ENCODE peak calls at places on chromosomes 3 and 15, in ten cellular contexts. L is endothelial cell of umbilical vein, P is HepG2, G is vagina, H is breast epithelium, N is K562, Z is HCT116, E is ovary, R is lower leg skin, T is Peyer's patch. D is an unnamed sample.

GRCh38 chr15:60408438-60409105 is 10.8 kb upstream of the ANXA2 start:
- DNase-seq in N (no peak), R (no peak), Z (no peak), P (peak), E (no peak), T (no peak), H (no peak), L (peak), G (no peak), D (no peak)

GRCh38 chr3:123798540-123798939 is 85.6 kb downstream of the MYLK start:
- DNase-seq in R (no peak), P (no peak), L (no peak), T (no peak), G (no peak), Z (no peak), N (no peak), E (no peak), H (no peak), D (no peak)

GRCh38 chr15:95284933-95285401 is 1045.5 kb upstream of the NR2F2 start:
- DNase-seq in Z (no peak), T (no peak), R (no peak), G (no peak), N (peak), E (peak), L (peak), H (no peak), P (no peak), D (no peak)

GRCh38 chr3:117995795-117996194 is 1038.9 kb downstream of the IGSF11 start:
- DNase-seq in G (no peak), E (no peak), N (no peak), H (no peak), T (no peak), R (no peak), L (no peak), Z (no peak), P (no peak), D (no peak)

GRCh38 chr15:26235148-26235769 is 372.1 kb upstream of the ATP10A start:
- DNase-seq in H (no peak), N (no peak), G (no peak), T (no peak), E (no peak), L (no peak), P (no peak), Z (no peak), R (peak), D (no peak)

GRCh38 chr15:63210151-63211051 is 21.0 kb downstream of the RAB8B start:
- DNase-seq in R (no peak), E (no peak), G (no peak), Z (no peak), T (no peak), L (no peak), N (no peak), H (no peak), P (peak), D (no peak)

GRCh38 chr3:149004622-149005021 is 13.3 kb downstream of the GYG1 start:
- DNase-seq in L (no peak), T (no peak), H (no peak), R (no peak), N (no peak), G (no peak), E (no peak), Z (no peak), P (no peak), D (no peak)

GRCh38 chr3:127959873-127960272 is 44.8 kb downstream of the KBTBD12 start:
- DNase-seq in R (no peak), G (no peak), N (peak), T (no peak), H (no peak), L (peak), P (peak), Z (no peak), E (no peak), D (no peak)

GRCh38 chr3:64687781-64688515 is at the start of gene ADAMTS9:
- DNase-seq in Z (no peak), R (peak), L (peak), N (no peak), E (peak), H (peak), G (peak), T (no peak), P (no peak), D (no peak)

GRCh38 chr15:100733088-100733487 is 130.7 kb downstream of the ASB7 start:
- DNase-seq in H (peak), Z (no peak), E (no peak), G (no peak), L (no peak), N (no peak), T (no peak), P (no peak), R (peak), D (no peak)

GRCh38 chr3:24933401-24933800 is 438.8 kb upstream of the THRB start:
- DNase-seq in L (no peak), N (no peak), G (no peak), E (no peak), R (no peak), H (no peak), T (no peak), Z (no peak), P (no peak), D (no peak)

GRCh38 chr3:167350245-167350862 is 29.7 kb downstream of the ZBBX start:
- DNase-seq in G (no peak), Z (peak), N (peak), H (no peak), P (peak), T (no peak), R (no peak), E (no peak), L (peak), D (peak)

GRCh38 chr3:88828466-88828865 is 279.0 kb upstream of the EPHA3 start:
- DNase-seq in G (no peak), L (no peak), Z (no peak), R (no peak), N (no peak), P (no peak), H (no peak), T (no peak), E (no peak), D (no peak)

GRCh38 chr3:62070891-62071290 is 302.5 kb downstream of the FEZF2 start:
- DNase-seq in L (no peak), P (no peak), E (no peak), T (no peak), R (no peak), N (no peak), H (no peak), G (no peak), Z (no peak), D (no peak)

GRCh38 chr3:124787490-124788195 is 57.4 kb downstream of the UMPS start:
- DNase-seq in L (no peak), P (no peak), T (no peak), Z (no peak), G (no peak), E (no peak), H (no peak), N (no peak), R (no peak), D (no peak)

GRCh38 chr15:40902605-40903561 is 8.6 kb downstream of the VPS18 start:
- DNase-seq in N (no peak), T (no peak), G (no peak), R (peak), Z (no peak), L (no peak), P (no peak), E (no peak), H (peak), D (no peak)

GRCh38 chr3:28726840-28727239 is 378.2 kb upstream of the AZI2 start:
- DNase-seq in N (no peak), G (no peak), L (peak), R (no peak), T (no peak), Z (peak), E (no peak), P (peak), H (no peak), D (peak)

GRCh38 chr15:31768055-31768454 is 262.3 kb upstream of the CHRNA7 start:
- DNase-seq in L (no peak), T (no peak), H (no peak), G (no peak), R (no peak), P (no peak), N (no peak), E (no peak), Z (no peak), D (no peak)

GRCh38 chr3:151135548-151136337 is 50.3 kb downstream of the MED12L start:
- DNase-seq in L (no peak), N (peak), P (no peak), E (no peak), T (no peak), H (no peak), G (no peak), R (no peak), Z (no peak), D (no peak)

GRCh38 chr3:72338942-72339749 is 509.1 kb downstream of the SHQ1 start:
- DNase-seq in N (peak), Z (peak), L (peak), H (peak), T (no peak), E (no peak), P (peak), G (no peak), R (peak), D (peak)

GRCh38 chr3:186394566-186395217 is 32.7 kb upstream of the DGKG start:
- DNase-seq in E (no peak), N (no peak), T (no peak), H (no peak), R (no peak), L (no peak), P (no peak), Z (no peak), G (no peak), D (no peak)

GRCh38 chr15:64009798-64010241 is 36.5 kb downstream of the DAPK2 start:
- DNase-seq in Z (no peak), H (no peak), L (no peak), N (no peak), R (no peak), P (no peak), T (peak), E (no peak), G (no peak), D (peak)

GRCh38 chr3:57752307-57752706 is 3.8 kb upstream of the SLMAP start:
- DNase-seq in G (no peak), Z (peak), N (no peak), L (peak), T (no peak), H (peak), P (no peak), E (no peak), R (no peak), D (peak)

GRCh38 chr3:23324745-23325144 is 121.6 kb downstream of the UBE2E2 start:
- DNase-seq in P (no peak), T (no peak), L (peak), N (no peak), R (no peak), H (no peak), Z (no peak), G (no peak), E (no peak), D (no peak)

GRCh38 chr3:88180398-88180999 is 30.7 kb downstream of the C3orf38 start:
- DNase-seq in T (no peak), P (no peak), R (no peak), N (peak), H (no peak), Z (peak), G (no peak), L (peak), E (no peak), D (no peak)

GRCh38 chr3:99410789-99411311 is 227.5 kb upstream of the COL8A1 start:
- DNase-seq in P (no peak), Z (no peak), H (no peak), G (no peak), T (no peak), L (peak), N (no peak), E (no peak), R (no peak), D (no peak)

GRCh38 chr3:8756671-8757070 is 12.7 kb downstream of the OXTR start:
- DNase-seq in R (no peak), H (no peak), N (no peak), Z (no peak), T (no peak), L (no peak), E (no peak), P (no peak), G (no peak), D (no peak)

GRCh38 chr3:156674046-156674910 is at the start of gene TIPARP:
- DNase-seq in Z (peak), E (peak), T (peak), N (peak), G (peak), L (peak), R (peak), H (peak), P (peak), D (peak)
- TF ChIP-seq POLR2A in Z (peak), E (peak), T (peak), N (peak), G (peak), L (peak), R (no peak), H (peak), P (peak), D (peak)

GRCh38 chr3:185282696-185283373 is 29.0 kb upstream of the EHHADH start:
- DNase-seq in R (peak), T (peak), L (peak), E (peak), P (peak), H (peak), Z (peak), G (peak), N (no peak), D (peak)
- TF ChIP-seq POLR2A in R (no peak), T (peak), L (peak), E (peak), P (peak), H (no peak), Z (peak), G (no peak), N (no peak), D (peak)

GRCh38 chr3:194489736-194490612 is 3.2 kb upstream of the ATP13A3 start:
- DNase-seq in H (no peak), P (no peak), E (no peak), Z (no peak), G (no peak), T (peak), N (peak), R (no peak), L (peak), D (peak)
- TF ChIP-seq POLR2A in H (no peak), P (no peak), E (no peak), Z (no peak), G (no peak), T (no peak), N (no peak), R (no peak), L (no peak), D (no peak)

DNA sequence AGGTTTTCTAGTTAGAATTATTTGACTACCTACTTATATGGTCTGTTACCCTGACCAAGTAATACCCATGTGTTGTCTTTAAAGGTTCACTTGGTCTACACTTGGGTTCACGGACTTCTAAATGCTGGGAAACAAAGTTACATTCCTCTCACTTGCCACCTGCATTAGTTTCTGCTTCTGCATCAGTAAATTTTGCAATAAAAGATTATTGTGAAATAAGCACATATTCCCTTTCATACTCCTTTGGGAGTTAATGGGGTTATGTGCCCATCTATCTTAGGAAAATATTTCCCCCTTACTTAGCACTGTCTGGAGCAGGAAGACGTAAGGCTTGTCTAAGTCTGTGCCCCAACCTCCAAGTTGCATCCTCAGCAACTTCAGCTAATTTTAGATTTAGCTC is 160.7 kb downstream of the FRMD5 start:
- DNase-seq in E (no peak), P (no peak), G (no peak), L (no peak), T (no peak), R (no peak), N (no peak), Z (no peak), H (no peak), D (no peak)
- TF ChIP-seq POLR2A in E (no peak), P (no peak), G (no peak), L (no peak), T (no peak), R (no peak), N (no peak), Z (no peak), H (no peak), D (no peak)

DNA sequence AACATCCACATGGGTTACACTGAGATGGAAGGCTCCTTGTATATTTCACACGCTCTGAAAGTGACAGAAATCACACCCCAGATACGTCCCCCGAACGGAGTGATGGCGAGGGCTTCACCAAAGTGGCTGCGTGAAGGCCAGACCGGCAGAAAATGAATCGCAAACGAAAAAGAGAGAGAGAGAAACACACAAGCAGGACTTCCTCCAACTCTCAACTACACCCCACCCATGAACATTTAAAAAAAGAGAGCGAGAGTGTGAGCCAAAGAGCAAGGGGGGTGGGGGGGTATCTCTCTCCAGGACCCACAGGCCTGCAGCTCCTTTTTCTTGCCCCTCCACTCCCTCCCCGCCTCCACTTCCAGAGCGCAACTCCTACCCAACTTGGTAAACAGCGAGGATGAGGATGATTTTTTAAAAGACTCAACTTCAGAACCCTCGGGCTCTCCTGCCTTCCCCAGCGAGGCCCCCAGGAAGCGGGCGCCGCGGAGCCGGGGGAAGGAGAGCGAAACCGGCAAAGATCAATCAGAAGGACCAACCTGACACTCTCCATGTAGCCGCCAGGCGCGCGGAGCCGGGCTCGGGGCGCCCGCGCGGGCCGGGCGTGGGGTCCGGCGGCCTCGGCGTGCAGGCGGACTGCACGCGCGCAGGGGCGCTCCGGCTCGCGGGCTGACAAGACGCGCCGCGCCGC is 519.1 kb downstream of the FOXP1 start:
- DNase-seq in R (no peak), E (no peak), L (peak), P (peak), G (no peak), Z (no peak), H (peak), T (peak), N (peak), D (peak)
- TF ChIP-seq POLR2A in R (no peak), E (peak), L (peak), P (peak), G (no peak), Z (no peak), H (no peak), T (peak), N (no peak), D (peak)

DNA sequence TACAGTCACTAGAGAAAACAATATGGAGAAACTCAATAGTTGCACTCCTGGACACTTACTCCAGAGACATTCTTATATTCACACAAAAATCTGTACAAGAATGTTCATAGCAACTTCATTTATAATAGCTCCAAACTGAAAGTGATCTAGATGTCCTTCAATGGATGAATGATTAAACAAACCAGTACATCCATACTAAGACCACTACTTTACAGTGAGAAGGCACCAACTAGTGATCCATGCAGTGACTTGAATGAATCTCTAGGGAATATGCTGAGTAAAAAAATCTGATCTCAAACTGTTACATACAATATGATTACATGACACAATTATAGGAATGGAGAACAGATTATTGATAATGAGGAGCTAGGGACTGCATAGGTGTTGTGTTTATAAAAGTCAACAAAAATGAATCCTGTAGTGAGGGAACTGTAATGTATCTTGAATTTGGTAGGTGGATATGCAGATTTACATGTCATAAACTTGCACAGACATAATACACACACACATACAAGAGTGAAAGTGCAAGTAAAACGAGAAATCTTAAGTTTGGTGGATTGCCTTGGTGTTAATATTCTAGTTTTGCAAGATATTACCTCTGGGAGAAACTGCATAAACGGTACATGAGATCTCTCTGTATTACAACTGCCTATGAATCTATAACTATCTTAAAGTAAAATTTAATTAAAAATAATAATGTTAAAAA is 85.7 kb downstream of the SPATA16 start:
- DNase-seq in N (no peak), R (no peak), L (no peak), E (no peak), G (no peak), Z (no peak), P (no peak), T (no peak), H (no peak), D (no peak)
- TF ChIP-seq POLR2A in N (no peak), R (no peak), L (no peak), E (no peak), G (no peak), Z (no peak), P (no peak), T (no peak), H (no peak), D (no peak)

DNA sequence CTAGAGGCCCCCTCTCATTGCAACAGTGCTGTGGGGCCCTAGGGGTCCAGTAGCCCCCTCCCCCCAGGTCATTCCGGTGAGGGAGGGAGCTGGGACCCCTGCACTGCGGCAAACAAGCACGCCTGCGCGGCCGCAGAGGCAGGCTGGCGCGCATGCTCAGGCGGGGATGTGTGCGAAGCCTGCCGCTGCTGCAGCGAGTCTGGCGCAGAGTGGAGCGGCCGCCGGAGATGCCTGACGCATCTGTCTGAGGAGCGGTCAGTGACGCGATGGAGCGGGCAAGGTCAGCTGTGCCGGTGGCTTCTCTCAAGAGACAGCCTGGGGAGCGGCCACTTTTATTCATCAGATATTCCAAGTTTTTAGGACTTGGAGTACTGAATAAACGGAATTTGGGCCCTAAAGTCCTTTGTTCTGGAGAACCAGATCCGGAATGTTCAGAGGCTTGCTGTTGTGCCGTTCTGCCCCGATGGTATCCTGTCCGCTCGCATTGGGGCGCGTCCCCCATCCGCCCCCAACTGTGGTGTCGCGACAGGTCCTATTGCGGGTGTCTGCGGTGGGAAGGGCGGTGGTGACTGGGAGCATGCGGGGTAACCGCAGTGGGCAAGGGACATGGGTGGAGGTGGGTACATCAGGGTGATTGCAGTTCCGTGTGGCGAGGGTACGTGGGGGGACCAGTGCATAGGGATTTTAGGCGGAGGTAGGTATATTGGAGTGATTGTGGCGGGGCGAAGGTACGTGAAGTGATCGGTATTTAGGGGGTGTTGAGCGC is at the start of the genes SNRPN and SNURF:
- DNase-seq in R (peak), N (no peak), H (peak), T (peak), P (peak), L (peak), G (peak), E (peak), Z (no peak), D (peak)
- TF ChIP-seq POLR2A in R (no peak), N (no peak), H (peak), T (peak), P (peak), L (peak), G (no peak), E (peak), Z (no peak), D (peak)

GRCh38 chr3:141372656-141373055 is 4.4 kb downstream of the ZBTB38 start:
- DNase-seq in P (no peak), L (no peak), N (no peak), G (no peak), Z (no peak), R (no peak), E (no peak), T (no peak), H (no peak), D (no peak)

GRCh38 chr3:141371882-141372281 is 3.6 kb downstream of the ZBTB38 start:
- DNase-seq in Z (no peak), E (no peak), P (no peak), T (no peak), L (no peak), N (no peak), R (no peak), H (no peak), G (no peak), D (no peak)

GRCh38 chr3:141368062-141368924 is at the start of gene ZBTB38:
- DNase-seq in E (peak), N (peak), H (peak), G (peak), R (peak), T (no peak), Z (peak), P (peak), L (peak), D (peak)

GRCh38 chr3:141368925-141369794 is 856 bp downstream of the ZBTB38 start:
- DNase-seq in H (no peak), L (peak), N (peak), Z (no peak), G (no peak), T (no peak), E (no peak), R (no peak), P (no peak), D (no peak)

GRCh38 chr3:141370065-141370533 is 1.8 kb downstream of the ZBTB38 start:
- DNase-seq in T (peak), N (peak), R (no peak), H (peak), Z (peak), G (no peak), E (peak), L (peak), P (peak), D (no peak)
- TF ChIP-seq POLR2A in T (no peak), N (peak), R (no peak), H (no peak), Z (no peak), G (no peak), E (no peak), L (peak), P (peak), D (no peak)